ENCODE peak calls at places on chromosomes 11 and 22, in ten cellular contexts. M, W, Y, S, X, T, D, U, Z and P are unnamed samples.

GRCh38 chr11:2535673-2536439 is 91.0 kb downstream of the KCNQ1 start:
- DNase-seq in M (no peak), W (no peak), Y (no peak), S (no peak), X (no peak), T (no peak), D (no peak), U (no peak), Z (no peak), P (no peak)

GRCh38 chr11:11148104-11148509 is 204.9 kb downstream of the CSNK2A3 start:
- DNase-seq in M (peak; percentile 95), W (no peak), Y (no peak), S (peak; percentile 98), X (no peak), T (peak; percentile 88), D (peak; percentile 85), U (peak; percentile 79), Z (peak; percentile 16), P (peak; percentile 96)

GRCh38 chr11:124899376-124900145 is 1.9 kb upstream of the ROBO4 start:
- DNase-seq in M (peak; percentile 21), W (no peak), Y (no peak), S (no peak), X (no peak), T (peak; percentile 37), D (no peak), U (no peak), Z (no peak), P (peak; percentile 51)

GRCh38 chr11:14308114-14308896 is 50.7 kb downstream of the RRAS2 start:
- DNase-seq in M (peak; percentile 66), W (peak; percentile 12), Y (no peak), S (peak; percentile 74), X (no peak), T (peak; percentile 70), D (no peak), U (no peak), Z (no peak), P (peak; percentile 72)

GRCh38 chr11:133515075-133515474 is 17.2 kb downstream of the OPCML start:
- DNase-seq in M (no peak), W (no peak), Y (no peak), S (no peak), X (no peak), T (no peak), D (no peak), U (no peak), Z (no peak), P (no peak)

GRCh38 chr11:34614334-34615113 is 6.4 kb upstream of the EHF start:
- DNase-seq in M (peak; percentile 60), W (no peak), Y (peak; percentile 80), S (peak; percentile 20), X (peak; percentile 30), T (peak; percentile 29), D (no peak), U (peak; percentile 50), Z (no peak), P (peak; percentile 70)

GRCh38 chr11:113645593-113646349 is 60.3 kb downstream of the TMPRSS5 start:
- DNase-seq in M (no peak), W (no peak), Y (no peak), S (no peak), X (no peak), T (no peak), D (no peak), U (no peak), Z (no peak), P (no peak)

GRCh38 chr11:11464555-11464954 is 111.5 kb upstream of the CSNK2A3 start:
- DNase-seq in M (peak; percentile 4), W (no peak), Y (no peak), S (peak; percentile 46), X (no peak), T (peak; percentile 26), D (no peak), U (no peak), Z (no peak), P (no peak)

GRCh38 chr11:27699242-27699925 is 871 bp downstream of the BDNF start:
- DNase-seq in M (peak; percentile 62), W (no peak), Y (no peak), S (peak; percentile 61), X (no peak), T (no peak), D (no peak), U (no peak), Z (no peak), P (peak; percentile 57)

GRCh38 chr11:27701262-27702105 is 1.2 kb upstream of the BDNF start:
- DNase-seq in M (peak; percentile 76), W (no peak), Y (no peak), S (peak; percentile 86), X (no peak), T (peak; percentile 68), D (no peak), U (peak; percentile 71), Z (no peak), P (peak; percentile 91)

GRCh38 chr11:27699926-27700350 is 317 bp downstream of the BDNF start:
- DNase-seq in M (no peak), W (no peak), Y (no peak), S (peak; percentile 44), X (no peak), T (peak; percentile 20), D (no peak), U (no peak), Z (no peak), P (peak; percentile 48)

GRCh38 chr11:27698872-27699241 is 1.4 kb downstream of the BDNF start:
- DNase-seq in M (peak; percentile 93), W (peak; percentile 82), Y (peak; percentile 65), S (peak; percentile 92), X (peak; percentile 87), T (peak; percentile 94), D (no peak), U (peak; percentile 77), Z (no peak), P (peak; percentile 97)

DNA sequence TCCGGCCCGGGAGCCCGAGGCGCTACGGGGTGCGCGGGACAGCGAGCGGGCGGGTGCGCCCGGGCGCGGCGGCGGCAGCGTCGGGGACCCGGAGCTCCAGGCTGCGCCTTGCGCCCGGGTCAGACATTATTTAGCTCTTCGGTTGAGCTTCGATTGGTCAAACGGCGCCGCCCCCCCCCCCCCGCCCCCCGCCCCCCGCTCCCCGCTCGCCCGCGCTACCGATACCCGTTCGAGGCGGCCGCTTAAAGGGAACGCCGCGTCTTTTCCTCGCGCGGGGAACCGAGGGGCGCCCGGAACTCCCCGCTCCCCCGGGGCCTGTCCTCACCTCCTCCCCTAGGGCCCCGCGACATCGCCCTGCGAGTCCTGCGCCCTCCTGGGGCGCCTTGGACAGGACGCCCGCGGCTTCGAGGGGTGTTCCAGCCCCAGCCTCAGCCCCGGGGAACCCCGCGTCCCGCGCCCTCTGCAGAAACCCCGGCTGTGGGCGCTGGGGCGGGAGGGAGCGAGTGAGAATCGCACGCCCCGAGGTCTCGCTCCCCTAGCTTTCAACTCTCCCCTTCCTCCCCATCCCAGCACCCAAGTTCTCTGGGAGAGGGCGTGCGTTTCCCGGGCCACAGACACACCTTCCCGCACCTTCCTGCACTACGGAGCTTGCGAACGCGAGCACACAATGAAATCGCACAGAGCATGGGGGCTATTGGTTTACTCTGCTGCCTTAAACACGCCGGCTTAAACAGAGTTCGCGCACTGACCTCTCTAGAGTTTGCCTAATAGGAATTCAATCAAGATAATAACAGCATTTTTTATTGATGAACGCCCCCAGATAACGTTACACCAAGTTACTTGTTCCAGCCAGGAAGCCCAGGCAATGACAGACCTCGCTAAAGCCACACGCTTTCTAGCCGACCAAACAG is at the start of gene BDNF:
- DNase-seq in M (peak; percentile 55), W (no peak), Y (no peak), S (peak; percentile 71), X (no peak), T (peak; percentile 51), D (no peak), U (no peak), Z (no peak), P (peak; percentile 82)
- H3K4me3 ChIP-seq in M (peak within 1 kb of the TSS; percentile 94), W (peak within 1 kb of the TSS; percentile 69), Y (peak within 1 kb of the TSS; percentile 55), S (peak within 1 kb of the TSS; percentile 92), X (peak within 1 kb of the TSS; percentile 91), T (peak within 1 kb of the TSS; percentile 78), D (peak within 1 kb of the TSS; percentile 43), U (peak within 1 kb of the TSS; percentile 90), Z (peak within 1 kb of the TSS; percentile 91), P (peak within 1 kb of the TSS; percentile 90)

DNA sequence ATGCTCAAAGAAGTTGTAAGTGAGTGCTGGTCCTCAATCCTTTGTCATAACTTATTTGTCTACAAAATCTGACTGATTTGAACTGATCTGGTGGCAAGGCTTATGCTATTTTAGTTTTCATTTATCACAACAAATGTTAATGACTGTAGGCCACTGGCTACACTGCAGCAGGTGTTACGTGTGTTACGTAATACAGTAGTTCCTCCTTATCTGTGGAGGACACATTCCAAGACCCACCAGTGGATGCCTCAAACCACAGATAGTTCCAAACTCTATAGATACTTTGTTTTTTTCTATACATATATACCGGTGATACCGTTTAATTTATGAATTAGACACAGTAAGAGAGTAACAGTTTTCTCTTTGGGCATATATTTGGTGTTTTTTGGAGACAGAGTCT is 7.0 kb downstream of the MADD start:
- DNase-seq in M (no peak), W (no peak), Y (peak; percentile 17), S (no peak), X (no peak), T (no peak), D (no peak), U (no peak), Z (no peak), P (no peak)
- H3K4me3 ChIP-seq in M (no peak overlapping the region), W (no peak overlapping the region), Y (no peak overlapping the region), S (no peak overlapping the region), X (no peak overlapping the region), T (no peak overlapping the region), D (no peak overlapping the region), U (no peak overlapping the region), Z (no peak overlapping the region), P (no peak overlapping the region)

GRCh38 chr11:20623258-20623657 is 23.9 kb downstream of the SLC6A5 start:
- DNase-seq in M (no peak), W (no peak), Y (peak; percentile 8), S (no peak), X (no peak), T (no peak), D (no peak), U (no peak), Z (no peak), P (no peak)

GRCh38 chr11:20620988-20621387 is 21.6 kb downstream of the SLC6A5 start:
- DNase-seq in M (no peak), W (no peak), Y (no peak), S (no peak), X (no peak), T (no peak), D (no peak), U (no peak), Z (no peak), P (no peak)

GRCh38 chr11:20618083-20618482 is 18.7 kb downstream of the SLC6A5 start:
- DNase-seq in M (peak; percentile 8), W (no peak), Y (no peak), S (no peak), X (no peak), T (no peak), D (no peak), U (no peak), Z (no peak), P (peak; percentile 2)

GRCh38 chr11:20617346-20617745 is 17.9 kb downstream of the SLC6A5 start:
- DNase-seq in M (no peak), W (no peak), Y (no peak), S (no peak), X (no peak), T (no peak), D (no peak), U (no peak), Z (no peak), P (peak; percentile 6)

GRCh38 chr11:20621679-20622078 is 22.3 kb downstream of the SLC6A5 start:
- DNase-seq in M (no peak), W (no peak), Y (no peak), S (no peak), X (no peak), T (no peak), D (no peak), U (no peak), Z (no peak), P (no peak)
- H3K4me3 ChIP-seq in M (no peak overlapping the region), W (no peak overlapping the region), Y (no peak overlapping the region), S (no peak overlapping the region), X (no peak overlapping the region), T (no peak overlapping the region), D (no peak overlapping the region), U (no peak overlapping the region), Z (no peak overlapping the region), P (no peak overlapping the region)

GRCh38 chr22:20206709-20207215 is 55.9 kb upstream of the CCDC188 start:
- DNase-seq in M (peak; percentile 18), W (no peak), Y (no peak), S (peak; percentile 60), X (no peak), T (peak; percentile 42), D (no peak), U (no peak), Z (no peak), P (no peak)
- H3K4me3 ChIP-seq in M (peak overlapping the region; percentile 80), W (peak overlapping the region; percentile 94), Y (peak overlapping the region; percentile 86), S (peak overlapping the region; percentile 95), X (peak overlapping the region; percentile 70), T (peak overlapping the region; percentile 65), D (peak overlapping the region; percentile 60), U (no peak overlapping the region), Z (peak overlapping the region; percentile 41), P (peak overlapping the region; percentile 87)